ENCODE peak calls at places on chromosomes 12 and 14, in four cellular contexts. X is stomach, D is suprapubic skin, W is transverse colon. V is an unnamed sample.

GRCh38 chr12:15427913-15428312 is 105.6 kb downstream of the PTPRO start:
- DNase-seq in W (no peak), X (no peak), D (no peak), V (no peak)

GRCh38 chr12:60684988-60685655 is 1089.3 kb downstream of the SLC16A7 start:
- DNase-seq in W (no peak), D (no peak), X (no peak), V (no peak)

GRCh38 chr12:104458645-104459555 is 2.2 kb downstream of the CHST11 start:
- DNase-seq in W (peak; percentile 22), D (no peak), X (no peak), V (no peak)

GRCh38 chr12:79690156-79690605 is 583 bp downstream of the PAWR start:
- DNase-seq in D (no peak), W (no peak), X (peak; percentile 41), V (peak; percentile 66)

GRCh38 chr14:37655418-37655817 is 60.0 kb downstream of the TTC6 start:
- DNase-seq in X (no peak), D (no peak), W (no peak), V (no peak)

GRCh38 chr12:45518516-45519235 is 210.8 kb upstream of the ARID2 start:
- DNase-seq in D (no peak), W (no peak), X (no peak), V (no peak)

GRCh38 chr12:132006056-132006680 is 56.4 kb downstream of the EP400 start:
- DNase-seq in X (no peak), W (no peak), D (no peak), V (no peak)

GRCh38 chr12:55694651-55695050 is 13.1 kb downstream of the ITGA7 start:
- DNase-seq in W (no peak), X (no peak), D (no peak), V (no peak)

GRCh38 chr14:26601856-26602255 is 4.0 kb upstream of the NOVA1 start:
- DNase-seq in W (no peak), D (no peak), X (no peak), V (no peak)

GRCh38 chr14:81402123-81402495 is 2.0 kb upstream of the STON2 start:
- DNase-seq in D (no peak), W (no peak), X (no peak), V (no peak)

GRCh38 chr12:46944771-46945170 is 119.0 kb upstream of the SLC38A4 start:
- DNase-seq in X (no peak), W (no peak), D (no peak), V (no peak)

DNA sequence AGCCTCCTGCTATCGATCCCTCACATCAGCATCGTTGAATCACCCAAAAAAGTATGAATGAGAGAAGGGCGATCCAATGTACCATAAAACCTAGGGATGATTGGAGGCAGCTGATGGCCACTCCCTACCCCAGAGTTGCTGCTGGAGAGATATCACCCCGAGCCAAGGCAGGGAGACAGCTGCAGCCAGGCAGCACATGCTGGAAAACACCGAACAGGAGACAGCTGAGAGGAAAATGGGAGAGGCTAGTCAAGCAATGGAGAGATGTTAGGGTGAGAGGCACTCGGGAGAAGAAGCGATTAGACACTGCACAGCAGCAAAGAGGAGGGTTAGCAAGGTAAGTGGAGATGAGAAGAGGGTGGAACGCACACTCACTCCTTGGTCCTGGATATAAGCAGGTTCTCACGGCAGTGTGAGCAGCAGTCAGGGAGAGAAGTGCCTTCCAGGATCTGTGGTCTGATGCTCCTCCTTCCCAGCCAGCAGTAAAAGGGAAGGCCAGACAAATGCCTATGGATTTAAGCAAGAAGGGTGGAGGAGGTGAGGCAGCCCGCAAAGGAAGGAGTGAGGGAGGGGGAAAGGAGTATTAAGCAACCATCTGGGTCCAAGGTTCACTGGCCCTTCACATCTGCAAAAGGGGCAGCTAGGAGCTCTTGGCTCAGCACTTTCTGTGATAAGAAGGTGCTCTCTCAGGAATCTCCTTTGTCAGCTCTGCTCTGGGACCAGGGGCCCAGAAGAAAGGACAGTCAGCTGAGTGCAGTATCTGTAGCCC is at the start of gene SLC7A7:
- DNase-seq in D (no peak), W (peak; percentile 32), X (no peak), V (no peak)
- H3K4me3 ChIP-seq in D (peak within 1 kb of the TSS; percentile 27), W (no peak within 1 kb of the TSS), X (peak within 1 kb of the TSS; percentile 24), V (no peak within 1 kb of the TSS)

GRCh38 chr14:22383515-22384166 is 205.4 kb downstream of the DAD1 start:
- DNase-seq in X (peak; percentile 34), W (peak; percentile 28), D (no peak), V (no peak)
- TF ChIP-seq POLR2A in X (no peak), W (no peak), D (no peak), V (no peak)

DNA sequence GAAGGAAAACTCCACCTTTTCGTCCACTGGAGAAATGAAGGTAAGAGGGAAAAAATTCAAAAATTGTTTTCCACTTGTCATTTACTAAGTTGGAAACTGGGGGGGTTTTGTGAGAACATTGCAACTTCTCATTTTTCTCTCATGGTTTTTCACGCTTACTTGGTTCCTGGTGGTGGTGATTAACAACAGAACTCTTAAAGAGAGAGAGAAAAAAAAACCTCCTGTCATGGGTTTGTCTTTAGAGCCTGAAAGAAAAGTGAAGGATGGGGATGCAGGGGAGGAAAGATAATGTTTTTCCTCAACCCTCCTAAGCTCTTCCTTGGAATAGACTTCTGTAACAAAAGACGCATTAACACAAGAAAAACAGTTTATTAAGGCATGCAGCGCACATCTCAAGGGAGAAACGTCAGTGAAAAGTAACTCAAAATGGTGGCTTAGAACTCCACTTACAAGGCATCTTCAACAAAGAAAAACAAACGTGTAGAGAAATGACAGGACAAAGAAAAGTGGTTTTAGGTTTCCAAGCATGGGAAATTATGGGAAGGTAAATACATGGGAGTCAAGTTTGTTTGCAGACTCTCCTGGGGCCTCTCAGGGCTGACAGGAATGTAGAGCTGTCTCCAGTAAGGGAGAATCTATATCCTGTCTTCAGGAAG is 81.9 kb upstream of the ATF7IP start:
- DNase-seq in X (no peak), D (no peak), W (no peak), V (no peak)
- TF ChIP-seq EP300 in X (no peak), D (no peak), W (no peak), V (no peak)

DNA sequence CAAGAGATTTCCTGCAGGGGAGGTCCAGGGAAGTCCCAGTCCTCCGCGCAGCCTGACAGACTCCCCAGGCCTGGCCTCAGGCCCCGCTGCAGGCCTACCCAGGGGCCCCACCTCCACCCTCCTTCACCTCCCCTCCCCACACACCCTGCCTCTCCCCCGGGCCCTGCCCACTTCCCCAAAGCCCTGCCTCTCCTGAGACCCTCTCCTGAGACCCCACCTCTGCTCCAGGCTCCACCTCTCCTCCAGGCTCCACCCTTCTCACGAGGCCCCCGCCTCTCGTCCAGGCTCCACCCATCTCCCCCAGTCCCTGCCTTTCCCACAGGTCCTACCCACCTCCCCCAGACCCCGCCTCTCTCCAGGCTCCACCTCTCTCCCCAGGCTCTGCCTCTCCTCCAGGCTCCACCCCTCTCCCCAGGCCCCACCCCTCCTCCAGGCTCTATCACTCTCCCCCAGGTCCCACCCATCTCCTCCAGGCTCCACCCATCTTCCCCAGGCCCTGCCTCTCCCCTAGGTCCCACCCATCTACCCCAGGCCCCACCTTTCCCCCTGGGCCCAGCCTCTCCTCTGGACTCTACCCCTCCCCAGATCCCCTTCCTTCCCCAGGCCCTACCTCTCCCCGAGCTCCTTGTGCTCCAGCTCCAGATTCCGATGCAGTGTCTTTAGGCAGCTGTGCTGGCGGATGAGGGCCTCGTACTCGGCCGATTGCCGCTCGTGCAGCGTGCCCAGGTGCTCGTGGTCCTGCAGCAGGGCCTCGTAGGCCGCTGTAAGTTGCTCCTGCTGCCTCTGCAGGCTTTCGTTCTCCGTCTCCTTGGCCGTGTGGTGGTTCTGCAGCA is 58.8 kb upstream of the GPR68 start:
- DNase-seq in X (no peak), W (no peak), D (no peak), V (no peak)
- H3K4me3 ChIP-seq in X (no peak overlapping the region), W (no peak overlapping the region), D (no peak overlapping the region), V (no peak overlapping the region)

DNA sequence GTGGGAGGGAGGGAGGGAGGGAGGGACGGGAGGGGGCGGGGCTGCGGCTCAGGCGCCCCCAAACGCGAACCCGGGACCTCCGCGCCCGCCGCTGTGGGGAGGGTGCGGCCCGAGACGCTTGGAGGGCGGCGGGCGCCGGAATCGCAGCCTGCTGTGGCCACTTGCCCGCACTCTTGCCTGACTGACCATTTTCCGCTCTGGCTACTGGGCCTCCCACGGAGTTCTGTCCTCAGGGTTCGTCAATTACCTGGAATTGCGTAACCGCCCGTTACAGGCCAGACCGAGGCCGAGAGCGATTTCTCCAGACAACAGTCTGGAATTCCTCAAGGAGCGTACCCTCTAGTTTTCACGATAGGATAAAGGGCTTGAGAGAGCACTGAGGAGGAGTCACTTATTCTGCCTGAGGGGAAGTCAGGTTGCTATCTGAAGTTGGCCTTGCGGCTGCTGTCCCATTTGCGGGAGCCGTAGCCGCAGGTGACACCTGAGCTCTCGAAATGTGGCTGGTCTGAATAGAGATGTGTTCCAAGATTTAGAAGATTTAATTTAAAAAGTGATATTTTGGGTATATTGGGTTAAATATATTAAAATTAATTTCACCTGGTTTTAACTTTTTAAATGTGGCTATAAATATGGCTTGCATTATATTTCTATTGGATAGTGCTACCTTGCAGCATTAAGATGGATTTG is 446 bp upstream of the ZNF641 start:
- DNase-seq in D (peak; percentile 86), X (peak; percentile 72), W (peak; percentile 77), V (peak; percentile 89)
- TF ChIP-seq POLR2A in D (no peak), X (no peak), W (no peak), V (peak; percentile 4)

V was measured in ovary.